ENCODE peak calls at places on chromosome 18, in six cellular contexts. R, O, U, J, N and L are unnamed samples.

GRCh38 chr18:50956116-50956515 is 11.7 kb upstream of the ELAC1 start:
- DNase-seq in J (no peak), U (no peak), O (no peak), R (no peak), N (peak), L (no peak)

GRCh38 chr18:10329116-10329515 is 125.3 kb upstream of the APCDD1 start:
- DNase-seq in O (no peak), N (peak), U (no peak), R (no peak), J (no peak), L (peak)

GRCh38 chr18:64380117-64380516 is 231.2 kb upstream of the LINC00305 start:
- DNase-seq in O (no peak), U (no peak), J (no peak), N (no peak), R (no peak), L (no peak)

GRCh38 chr18:43278401-43278800 is 1.1 kb upstream of the SYT4 start:
- DNase-seq in R (no peak), U (no peak), J (no peak), N (no peak), O (no peak), L (no peak)

GRCh38 chr18:36398419-36398818 is 100.9 kb downstream of the FHOD3 start:
- DNase-seq in R (no peak), O (no peak), J (no peak), U (no peak), N (no peak), L (no peak)

GRCh38 chr18:29651121-29651675 is 1391.3 kb downstream of the DSC3 start:
- DNase-seq in R (no peak), O (no peak), U (no peak), N (peak), J (no peak), L (no peak)

GRCh38 chr18:55685638-55686037 is 97.6 kb upstream of the TCF4 start:
- DNase-seq in U (no peak), O (no peak), N (no peak), J (no peak), R (no peak), L (no peak)

GRCh38 chr18:5627756-5628511 is 84.1 kb upstream of the EPB41L3 start:
- DNase-seq in O (no peak), U (no peak), R (no peak), N (no peak), J (no peak), L (no peak)

GRCh38 chr18:25735447-25735846 is 355.0 kb downstream of the SS18 start:
- DNase-seq in O (no peak), R (no peak), J (no peak), U (no peak), N (no peak), L (no peak)

GRCh38 chr18:46134920-46135675 is 30.9 kb downstream of the HAUS1 start:
- DNase-seq in J (no peak), U (no peak), R (no peak), O (no peak), N (peak), L (no peak)

GRCh38 chr18:72235422-72235821 is 308.7 kb downstream of the CBLN2 start:
- DNase-seq in R (no peak), J (no peak), N (no peak), U (no peak), O (no peak), L (no peak)

GRCh38 chr18:13800505-13801259 is 23.3 kb upstream of the MC5R start:
- DNase-seq in N (peak), R (no peak), O (no peak), U (no peak), J (peak), L (peak)

GRCh38 chr18:79402977-79403722 is 7.4 kb downstream of the NFATC1 start:
- DNase-seq in J (peak), U (peak), O (no peak), N (peak), R (no peak), L (peak)

GRCh38 chr18:31512203-31512764 is 14.3 kb downstream of the DSG2 start:
- DNase-seq in O (no peak), U (no peak), R (no peak), J (no peak), N (peak), L (no peak)

GRCh38 chr18:50659091-50660003 is 99.5 kb downstream of the MAPK4 start:
- DNase-seq in R (no peak), U (no peak), N (peak), O (no peak), J (no peak), L (no peak)

GRCh38 chr18:5841518-5841917 is 53.8 kb downstream of the TMEM200C start:
- DNase-seq in O (no peak), N (peak), U (no peak), J (no peak), R (no peak), L (peak)

GRCh38 chr18:56645415-56646016 is 5.6 kb upstream of the WDR7 start:
- DNase-seq in J (peak), O (no peak), R (no peak), N (peak), U (no peak), L (peak)

GRCh38 chr18:8609711-8610441 is 639 bp downstream of the RAB12 start:
- DNase-seq in O (no peak), U (peak), R (no peak), N (peak), J (peak), L (peak)

GRCh38 chr18:73756256-73757091 is 391.2 kb downstream of the FBXO15 start:
- DNase-seq in N (no peak), U (no peak), R (no peak), O (no peak), J (no peak), L (no peak)

GRCh38 chr18:37524139-37524538 is 41.5 kb downstream of the CELF4 start:
- DNase-seq in U (no peak), J (no peak), O (no peak), R (no peak), N (no peak), L (no peak)